ENCODE peak calls at places on chromosome 21, in seven cellular contexts. P is NCI-H1436; X is LNCaP clone FGC; H is aorta; O is globus pallidus; Y is activated naive CD8-positive, alpha-beta T cell treated with anti-CD3 and anti-CD28 coated beads for 36 hours; R is foreskin fibroblast. F is an unnamed sample.

GRCh38 chr21:29194847-29195246 is 64.4 kb downstream of the MAP3K7CL start:
- DNase-seq in X (no peak), O (no peak), H (no peak), R (no peak), P (no peak), Y (no peak), F (no peak)

GRCh38 chr21:45060089-45060488 is 14.3 kb upstream of the ADARB1 start:
- DNase-seq in O (no peak), R (no peak), P (no peak), H (no peak), X (no peak), Y (no peak), F (no peak)

GRCh38 chr21:28884481-28884880 is 108.2 kb downstream of the LTN1 start:
- DNase-seq in O (no peak), P (no peak), X (no peak), Y (no peak), R (no peak), H (no peak), F (no peak)

GRCh38 chr21:41627428-41627827 is 119.5 kb upstream of the TMPRSS2 start:
- DNase-seq in H (no peak), Y (no peak), P (no peak), O (no peak), X (no peak), R (peak), F (peak)

GRCh38 chr21:20424943-20425342 is 573.3 kb upstream of the NCAM2 start:
- DNase-seq in Y (no peak), R (no peak), O (no peak), P (no peak), X (no peak), H (no peak), F (no peak)

GRCh38 chr21:44752701-44753235 is 41.4 kb upstream of the TSPEAR start:
- DNase-seq in R (no peak), P (no peak), Y (no peak), H (no peak), X (peak), O (no peak), F (no peak)

GRCh38 chr21:38438476-38438893 is 59.8 kb downstream of the ERG start:
- DNase-seq in H (peak), R (no peak), X (no peak), P (no peak), Y (no peak), O (no peak), F (peak)

GRCh38 chr21:42839271-42840231 is 39.8 kb downstream of the WDR4 start:
- DNase-seq in O (no peak), P (no peak), X (no peak), H (no peak), Y (no peak), R (no peak), F (no peak)

GRCh38 chr21:37207441-37208009 is 59.6 kb downstream of the VPS26C start:
- DNase-seq in O (peak), R (peak), Y (peak), P (no peak), X (no peak), H (peak), F (no peak)

GRCh38 chr21:23664193-23664694 is 1943.0 kb downstream of the MRPL39 start:
- DNase-seq in O (no peak), X (no peak), Y (no peak), P (no peak), H (no peak), R (no peak), F (no peak)

GRCh38 chr21:42403611-42404231 is at the start of gene UBASH3A:
- DNase-seq in H (no peak), X (no peak), O (no peak), R (no peak), Y (peak), P (no peak), F (no peak)

GRCh38 chr21:34647552-34647951 is 21.2 kb upstream of the CLIC6 start:
- DNase-seq in H (no peak), Y (no peak), R (no peak), O (no peak), P (no peak), X (no peak), F (no peak)

GRCh38 chr21:38702196-38702595 is 103.5 kb upstream of the ETS2 start:
- DNase-seq in O (no peak), P (no peak), Y (no peak), R (no peak), H (no peak), X (no peak), F (no peak)

GRCh38 chr21:33027401-33028185 is 1.9 kb downstream of the OLIG2 start:
- DNase-seq in Y (no peak), R (no peak), P (no peak), O (no peak), H (no peak), X (no peak), F (no peak)

GRCh38 chr21:44789880-44790279 is 11.7 kb downstream of the UBE2G2 start:
- DNase-seq in O (no peak), R (peak), H (no peak), Y (no peak), P (no peak), X (no peak), F (no peak)

GRCh38 chr21:39385299-39386145 is 36.6 kb upstream of the HMGN1 start:
- DNase-seq in H (peak), X (peak), R (peak), Y (peak), P (no peak), O (peak), F (peak)

GRCh38 chr21:45290948-45291612 is 3.4 kb upstream of the POFUT2 start:
- DNase-seq in P (no peak), R (no peak), O (no peak), Y (no peak), H (no peak), X (no peak), F (no peak)

GRCh38 chr21:23534833-23535232 is 2072.4 kb downstream of the MRPL39 start:
- DNase-seq in X (no peak), R (no peak), H (no peak), P (no peak), O (no peak), Y (no peak), F (no peak)

GRCh38 chr21:38993561-38993960 is 187.8 kb downstream of the ETS2 start:
- DNase-seq in P (no peak), Y (no peak), O (no peak), R (peak), X (no peak), H (peak), F (peak)